ENCODE peak calls at places on chromosomes 1 and 21, in ten cellular contexts. One of them, this sample, is unnamed.

GRCh38 chr1:162497104-162497722 is 405 bp upstream of the UHMK1 start:
- DNase-seq in fibroblast of pulmonary artery: no peak
- DNase-seq in PC-3: no peak
- DNase-seq in stomach: no peak
- DNase-seq in dorsolateral prefrontal cortex: no peak
- DNase-seq in AG09309: no peak
- DNase-seq in ovary: peak
- DNase-seq in astrocyte of the spinal cord: no peak
- DNase-seq in neural progenitor cell: peak
- DNase-seq in OCI-LY7: no peak
- DNase-seq in this sample: no peak

GRCh38 chr21:17931080-17931479 is 111.9 kb upstream of the C21orf91 start:
- DNase-seq in neural progenitor cell: no peak
- DNase-seq in OCI-LY7: peak
- DNase-seq in AG09309: no peak
- DNase-seq in PC-3: peak
- DNase-seq in dorsolateral prefrontal cortex: no peak
- DNase-seq in ovary: no peak
- DNase-seq in fibroblast of pulmonary artery: no peak
- DNase-seq in astrocyte of the spinal cord: no peak
- DNase-seq in stomach: no peak
- DNase-seq in this sample: no peak

GRCh38 chr21:42002421-42002958 is 7.7 kb downstream of the ZBTB21 start:
- DNase-seq in OCI-LY7: no peak
- DNase-seq in neural progenitor cell: no peak
- DNase-seq in PC-3: peak
- DNase-seq in stomach: no peak
- DNase-seq in fibroblast of pulmonary artery: peak
- DNase-seq in ovary: no peak
- DNase-seq in dorsolateral prefrontal cortex: no peak
- DNase-seq in astrocyte of the spinal cord: peak
- DNase-seq in AG09309: peak
- DNase-seq in this sample: peak

GRCh38 chr1:3453891-3454810 is at the start of gene ARHGEF16:
- DNase-seq in stomach: peak
- DNase-seq in fibroblast of pulmonary artery: peak
- DNase-seq in ovary: peak
- DNase-seq in OCI-LY7: no peak
- DNase-seq in astrocyte of the spinal cord: no peak
- DNase-seq in PC-3: peak
- DNase-seq in AG09309: no peak
- DNase-seq in neural progenitor cell: peak
- DNase-seq in dorsolateral prefrontal cortex: no peak
- DNase-seq in this sample: peak

GRCh38 chr1:102852583-102852982 is 255.7 kb downstream of the COL11A1 start:
- DNase-seq in neural progenitor cell: peak
- DNase-seq in OCI-LY7: no peak
- DNase-seq in ovary: no peak
- DNase-seq in dorsolateral prefrontal cortex: no peak
- DNase-seq in PC-3: peak
- DNase-seq in AG09309: no peak
- DNase-seq in astrocyte of the spinal cord: no peak
- DNase-seq in fibroblast of pulmonary artery: no peak
- DNase-seq in stomach: no peak
- DNase-seq in this sample: no peak

GRCh38 chr1:217407426-217407825 is 223.5 kb downstream of the GPATCH2 start:
- DNase-seq in neural progenitor cell: no peak
- DNase-seq in ovary: no peak
- DNase-seq in dorsolateral prefrontal cortex: no peak
- DNase-seq in fibroblast of pulmonary artery: peak
- DNase-seq in AG09309: no peak
- DNase-seq in OCI-LY7: no peak
- DNase-seq in astrocyte of the spinal cord: no peak
- DNase-seq in PC-3: no peak
- DNase-seq in stomach: no peak
- DNase-seq in this sample: peak

GRCh38 chr1:156618853-156619581 is at the start of gene HAPLN2:
- DNase-seq in PC-3: peak
- DNase-seq in dorsolateral prefrontal cortex: peak
- DNase-seq in ovary: no peak
- DNase-seq in neural progenitor cell: peak
- DNase-seq in fibroblast of pulmonary artery: peak
- DNase-seq in astrocyte of the spinal cord: no peak
- DNase-seq in stomach: no peak
- DNase-seq in OCI-LY7: peak
- DNase-seq in AG09309: no peak
- DNase-seq in this sample: no peak

GRCh38 chr1:82830695-82831380 is 1030.1 kb downstream of the ADGRL2 start:
- DNase-seq in OCI-LY7: no peak
- DNase-seq in ovary: no peak
- DNase-seq in PC-3: no peak
- DNase-seq in astrocyte of the spinal cord: no peak
- DNase-seq in AG09309: no peak
- DNase-seq in fibroblast of pulmonary artery: no peak
- DNase-seq in stomach: no peak
- DNase-seq in dorsolateral prefrontal cortex: no peak
- DNase-seq in neural progenitor cell: no peak
- DNase-seq in this sample: no peak

GRCh38 chr1:93056214-93056613 is 22.9 kb upstream of the MTF2 start:
- DNase-seq in ovary: no peak
- DNase-seq in PC-3: peak
- DNase-seq in stomach: no peak
- DNase-seq in fibroblast of pulmonary artery: peak
- DNase-seq in neural progenitor cell: peak
- DNase-seq in astrocyte of the spinal cord: peak
- DNase-seq in AG09309: no peak
- DNase-seq in OCI-LY7: peak
- DNase-seq in dorsolateral prefrontal cortex: no peak
- DNase-seq in this sample: peak

GRCh38 chr1:50335914-50336313 is 87.3 kb downstream of the DMRTA2 start:
- DNase-seq in fibroblast of pulmonary artery: no peak
- DNase-seq in AG09309: no peak
- DNase-seq in stomach: no peak
- DNase-seq in astrocyte of the spinal cord: no peak
- DNase-seq in dorsolateral prefrontal cortex: no peak
- DNase-seq in neural progenitor cell: no peak
- DNase-seq in ovary: no peak
- DNase-seq in OCI-LY7: no peak
- DNase-seq in PC-3: no peak
- DNase-seq in this sample: no peak

GRCh38 chr1:50335036-50335435 is 88.2 kb downstream of the DMRTA2 start:
- DNase-seq in fibroblast of pulmonary artery: no peak
- DNase-seq in OCI-LY7: no peak
- DNase-seq in ovary: no peak
- DNase-seq in astrocyte of the spinal cord: no peak
- DNase-seq in PC-3: no peak
- DNase-seq in AG09309: no peak
- DNase-seq in dorsolateral prefrontal cortex: no peak
- DNase-seq in neural progenitor cell: no peak
- DNase-seq in stomach: no peak
- DNase-seq in this sample: no peak

GRCh38 chr1:50329332-50329932 is 93.8 kb downstream of the DMRTA2 start:
- DNase-seq in PC-3: peak
- DNase-seq in stomach: no peak
- DNase-seq in fibroblast of pulmonary artery: no peak
- DNase-seq in AG09309: no peak
- DNase-seq in dorsolateral prefrontal cortex: no peak
- DNase-seq in astrocyte of the spinal cord: no peak
- DNase-seq in ovary: no peak
- DNase-seq in OCI-LY7: no peak
- DNase-seq in neural progenitor cell: no peak
- DNase-seq in this sample: no peak

GRCh38 chr1:50333595-50333974 is 89.7 kb downstream of the DMRTA2 start:
- DNase-seq in dorsolateral prefrontal cortex: peak
- DNase-seq in AG09309: no peak
- DNase-seq in stomach: peak
- DNase-seq in OCI-LY7: peak
- DNase-seq in PC-3: peak
- DNase-seq in astrocyte of the spinal cord: peak
- DNase-seq in neural progenitor cell: peak
- DNase-seq in fibroblast of pulmonary artery: peak
- DNase-seq in ovary: peak
- DNase-seq in this sample: peak

GRCh38 chr1:50332941-50333594 is 90.2 kb downstream of the DMRTA2 start:
- DNase-seq in fibroblast of pulmonary artery: peak
- DNase-seq in OCI-LY7: peak
- DNase-seq in ovary: peak
- DNase-seq in PC-3: peak
- DNase-seq in stomach: peak
- DNase-seq in AG09309: no peak
- DNase-seq in neural progenitor cell: peak
- DNase-seq in astrocyte of the spinal cord: peak
- DNase-seq in dorsolateral prefrontal cortex: peak
- DNase-seq in this sample: peak
- H3K4me3 ChIP-seq in fibroblast of pulmonary artery: peak
- H3K4me3 ChIP-seq in OCI-LY7: peak
- H3K4me3 ChIP-seq in ovary: peak
- H3K4me3 ChIP-seq in PC-3: peak
- H3K4me3 ChIP-seq in stomach: peak
- H3K4me3 ChIP-seq in AG09309: peak
- H3K4me3 ChIP-seq in neural progenitor cell: peak
- H3K4me3 ChIP-seq in astrocyte of the spinal cord: peak
- H3K4me3 ChIP-seq in dorsolateral prefrontal cortex: peak
- H3K4me3 ChIP-seq in this sample: peak

GRCh38 chr1:154478639-154479038 is 23.4 kb upstream of the TDRD10 start:
- DNase-seq in neural progenitor cell: no peak
- DNase-seq in OCI-LY7: peak
- DNase-seq in fibroblast of pulmonary artery: peak
- DNase-seq in dorsolateral prefrontal cortex: no peak
- DNase-seq in stomach: no peak
- DNase-seq in ovary: no peak
- DNase-seq in astrocyte of the spinal cord: peak
- DNase-seq in AG09309: no peak
- DNase-seq in PC-3: peak
- DNase-seq in this sample: peak
- TF ChIP-seq CTCF in neural progenitor cell: no peak
- TF ChIP-seq CTCF in OCI-LY7: peak
- TF ChIP-seq CTCF in fibroblast of pulmonary artery: peak
- TF ChIP-seq CTCF in dorsolateral prefrontal cortex: peak
- TF ChIP-seq CTCF in stomach: no peak
- TF ChIP-seq CTCF in ovary: no peak
- TF ChIP-seq CTCF in astrocyte of the spinal cord: no peak
- TF ChIP-seq CTCF in AG09309: no peak
- TF ChIP-seq CTCF in PC-3: peak
- TF ChIP-seq CTCF in this sample: no peak

GRCh38 chr1:6445062-6445763 is 20.6 kb downstream of the ESPN start:
- DNase-seq in OCI-LY7: peak
- DNase-seq in AG09309: no peak
- DNase-seq in neural progenitor cell: peak
- DNase-seq in ovary: no peak
- DNase-seq in fibroblast of pulmonary artery: peak
- DNase-seq in PC-3: peak
- DNase-seq in astrocyte of the spinal cord: no peak
- DNase-seq in stomach: peak
- DNase-seq in dorsolateral prefrontal cortex: peak
- DNase-seq in this sample: peak

GRCh38 chr1:6447016-6447817 is 18.8 kb downstream of the TNFRSF25 start:
- DNase-seq in ovary: no peak
- DNase-seq in stomach: no peak
- DNase-seq in astrocyte of the spinal cord: no peak
- DNase-seq in OCI-LY7: peak
- DNase-seq in neural progenitor cell: peak
- DNase-seq in AG09309: no peak
- DNase-seq in fibroblast of pulmonary artery: no peak
- DNase-seq in PC-3: no peak
- DNase-seq in dorsolateral prefrontal cortex: no peak
- DNase-seq in this sample: no peak

GRCh38 chr1:6444377-6444776 is 19.8 kb downstream of the ESPN start:
- DNase-seq in OCI-LY7: no peak
- DNase-seq in PC-3: no peak
- DNase-seq in ovary: no peak
- DNase-seq in dorsolateral prefrontal cortex: no peak
- DNase-seq in fibroblast of pulmonary artery: no peak
- DNase-seq in neural progenitor cell: no peak
- DNase-seq in astrocyte of the spinal cord: no peak
- DNase-seq in AG09309: no peak
- DNase-seq in stomach: no peak
- DNase-seq in this sample: no peak

GRCh38 chr1:6447818-6448748 is 17.9 kb downstream of the TNFRSF25 start:
- DNase-seq in astrocyte of the spinal cord: no peak
- DNase-seq in PC-3: peak
- DNase-seq in OCI-LY7: peak
- DNase-seq in AG09309: no peak
- DNase-seq in ovary: no peak
- DNase-seq in stomach: no peak
- DNase-seq in neural progenitor cell: peak
- DNase-seq in dorsolateral prefrontal cortex: no peak
- DNase-seq in fibroblast of pulmonary artery: no peak
- DNase-seq in this sample: no peak

DNA sequence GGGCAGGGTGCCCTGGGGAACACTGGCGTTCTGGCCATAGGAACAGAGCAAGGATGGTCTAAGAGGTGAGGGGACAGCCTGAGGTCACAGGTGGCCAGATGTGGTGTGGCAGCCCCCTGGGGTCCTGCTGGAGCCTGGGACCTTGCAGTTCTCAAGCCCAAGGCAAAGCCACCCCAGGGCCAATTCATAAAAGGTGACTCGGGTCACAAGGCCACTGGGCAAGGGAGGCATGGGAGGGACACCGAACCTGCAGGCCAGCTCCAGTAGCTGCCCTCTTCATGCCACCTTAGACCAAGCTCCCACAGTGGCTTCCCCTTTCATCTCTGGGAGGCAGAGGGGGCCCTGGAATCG is 19.3 kb downstream of the TNFRSF25 start:
- DNase-seq in dorsolateral prefrontal cortex: no peak
- DNase-seq in stomach: no peak
- DNase-seq in fibroblast of pulmonary artery: no peak
- DNase-seq in astrocyte of the spinal cord: no peak
- DNase-seq in ovary: no peak
- DNase-seq in OCI-LY7: no peak
- DNase-seq in AG09309: no peak
- DNase-seq in neural progenitor cell: no peak
- DNase-seq in PC-3: no peak
- DNase-seq in this sample: no peak
- H3K4me3 ChIP-seq in dorsolateral prefrontal cortex: no peak
- H3K4me3 ChIP-seq in stomach: peak
- H3K4me3 ChIP-seq in fibroblast of pulmonary artery: no peak
- H3K4me3 ChIP-seq in astrocyte of the spinal cord: no peak
- H3K4me3 ChIP-seq in ovary: no peak
- H3K4me3 ChIP-seq in OCI-LY7: peak
- H3K4me3 ChIP-seq in AG09309: no peak
- H3K4me3 ChIP-seq in neural progenitor cell: peak
- H3K4me3 ChIP-seq in PC-3: peak
- H3K4me3 ChIP-seq in this sample: no peak

GRCh38 chr1:207261971-207262370 is 59.5 kb upstream of the CD55 start:
- DNase-seq in dorsolateral prefrontal cortex: no peak
- DNase-seq in PC-3: peak
- DNase-seq in fibroblast of pulmonary artery: no peak
- DNase-seq in neural progenitor cell: no peak
- DNase-seq in ovary: no peak
- DNase-seq in OCI-LY7: no peak
- DNase-seq in stomach: no peak
- DNase-seq in AG09309: no peak
- DNase-seq in astrocyte of the spinal cord: no peak
- DNase-seq in this sample: peak
- TF ChIP-seq CTCF in dorsolateral prefrontal cortex: no peak
- TF ChIP-seq CTCF in PC-3: no peak
- TF ChIP-seq CTCF in fibroblast of pulmonary artery: no peak
- TF ChIP-seq CTCF in neural progenitor cell: no peak
- TF ChIP-seq CTCF in ovary: no peak
- TF ChIP-seq CTCF in OCI-LY7: no peak
- TF ChIP-seq CTCF in stomach: no peak
- TF ChIP-seq CTCF in AG09309: no peak
- TF ChIP-seq CTCF in astrocyte of the spinal cord: no peak
- TF ChIP-seq CTCF in this sample: no peak